ENCODE peak calls at places on chromosomes 7 and 10, in six cellular contexts. T is K562, M is HL-60, O is HepG2, C is GM12878, E is H1. G is an unnamed sample.

GRCh38 chr10:88289342-88289741 is 293.8 kb downstream of the RNLS start:
- DNase-seq in E (no peak), O (no peak), T (no peak), M (no peak), C (no peak), G (no peak)

GRCh38 chr10:102261196-102261595 is 15.9 kb downstream of the GBF1 start:
- DNase-seq in C (no peak), M (no peak), T (no peak), O (no peak), E (no peak), G (no peak)

GRCh38 chr7:151431768-151432311 is 8.1 kb downstream of the CRYGN start:
- DNase-seq in O (no peak), T (no peak), E (no peak), M (no peak), C (no peak), G (no peak)

GRCh38 chr7:120241973-120242372 is 31.0 kb upstream of the KCND2 start:
- DNase-seq in C (no peak), E (no peak), M (no peak), O (no peak), T (no peak), G (no peak)

GRCh38 chr7:26013551-26014083 is 138.4 kb upstream of the NFE2L3 start:
- DNase-seq in M (no peak), E (no peak), T (no peak), C (no peak), O (no peak), G (peak; percentile 22)

GRCh38 chr7:94314526-94314925 is 80.2 kb upstream of the COL1A2 start:
- DNase-seq in C (no peak), T (no peak), E (no peak), O (no peak), M (no peak), G (no peak)

GRCh38 chr10:133182190-133182589 is 22.2 kb downstream of the KNDC1 start:
- DNase-seq in C (no peak), M (no peak), T (no peak), E (no peak), O (no peak), G (no peak)

GRCh38 chr7:2807846-2808772 is 36.0 kb downstream of the GNA12 start:
- DNase-seq in E (no peak), O (no peak), C (no peak), T (no peak), M (no peak), G (no peak)

GRCh38 chr10:103659674-103660363 is 166.3 kb downstream of the NEURL1 start:
- DNase-seq in M (peak; percentile 58), E (no peak), T (no peak), C (no peak), O (peak; percentile 75), G (no peak)

GRCh38 chr7:44415047-44415446 is 75.4 kb downstream of the NUDCD3 start:
- DNase-seq in M (no peak), O (no peak), E (no peak), T (no peak), C (no peak), G (no peak)

GRCh38 chr7:155009570-155010157 is 6.7 kb upstream of the PAXIP1 start:
- DNase-seq in C (no peak), E (no peak), M (no peak), T (peak; percentile 47), O (peak; percentile 18), G (peak; percentile 37)

GRCh38 chr10:71220689-71221540 is 8.5 kb downstream of the UNC5B start:
- DNase-seq in O (no peak), E (no peak), T (no peak), C (no peak), M (no peak), G (no peak)

GRCh38 chr7:148919859-148920258 is 35.8 kb upstream of the EZH2 start:
- DNase-seq in O (no peak), M (no peak), C (no peak), E (no peak), T (no peak), G (no peak)

GRCh38 chr7:149220534-149220933 is 18.9 kb upstream of the ZNF212 start:
- DNase-seq in E (no peak), M (no peak), C (no peak), O (no peak), T (no peak), G (peak; percentile 51)

GRCh38 chr7:157000047-157000726 is 10.3 kb downstream of the MNX1 start:
- DNase-seq in E (peak; percentile 66), M (no peak), C (no peak), T (peak; percentile 76), O (no peak), G (peak; percentile 58)

DNA sequence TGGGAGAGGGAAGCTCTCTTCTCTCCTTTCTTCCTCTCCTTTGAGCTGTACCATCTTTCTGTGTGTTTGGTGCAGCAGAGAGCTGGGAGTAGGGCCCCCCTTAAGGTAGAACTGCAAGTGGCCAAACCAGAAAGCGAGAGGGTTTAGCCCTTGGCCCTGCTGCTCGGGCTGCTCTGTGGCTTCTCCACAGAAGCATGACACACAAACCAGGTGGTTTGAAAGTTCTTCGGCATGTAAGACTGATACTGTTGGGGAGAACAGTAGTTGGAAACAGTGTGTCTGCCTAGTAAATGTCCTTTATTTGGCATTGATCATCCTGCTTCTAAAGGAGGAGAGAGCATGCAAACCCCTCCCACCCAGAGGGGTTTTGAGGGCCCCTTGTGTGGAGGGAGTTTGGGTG is 277.8 kb downstream of the CELF2 start:
- DNase-seq in M (no peak), T (no peak), E (no peak), C (no peak), O (no peak), G (no peak)
- TF ChIP-seq GABPA in M (no peak), T (no peak), E (no peak), C (no peak), O (no peak), G (no peak)

GRCh38 chr10:26491276-26491675 is 53.1 kb downstream of the APBB1IP start:
- DNase-seq in M (no peak), T (no peak), C (no peak), E (no peak), O (no peak), G (no peak)

GRCh38 chr10:26486985-26487850 is 49.1 kb downstream of the APBB1IP start:
- DNase-seq in E (no peak), O (peak; percentile 3), M (no peak), C (peak; percentile 79), T (no peak), G (no peak)

GRCh38 chr10:26489081-26489480 is 50.9 kb downstream of the APBB1IP start:
- DNase-seq in O (no peak), E (no peak), T (no peak), C (no peak), M (no peak), G (no peak)

GRCh38 chr10:26486304-26486703 is 48.2 kb downstream of the APBB1IP start:
- DNase-seq in M (no peak), E (no peak), O (no peak), T (no peak), C (no peak), G (no peak)

GRCh38 chr10:26488344-26488743 is 50.2 kb downstream of the APBB1IP start:
- DNase-seq in T (no peak), C (no peak), O (no peak), M (no peak), E (no peak), G (no peak)
- TF ChIP-seq GABPA in T (no peak), C (no peak), O (no peak), M (no peak), E (no peak), G (no peak)

DNA sequence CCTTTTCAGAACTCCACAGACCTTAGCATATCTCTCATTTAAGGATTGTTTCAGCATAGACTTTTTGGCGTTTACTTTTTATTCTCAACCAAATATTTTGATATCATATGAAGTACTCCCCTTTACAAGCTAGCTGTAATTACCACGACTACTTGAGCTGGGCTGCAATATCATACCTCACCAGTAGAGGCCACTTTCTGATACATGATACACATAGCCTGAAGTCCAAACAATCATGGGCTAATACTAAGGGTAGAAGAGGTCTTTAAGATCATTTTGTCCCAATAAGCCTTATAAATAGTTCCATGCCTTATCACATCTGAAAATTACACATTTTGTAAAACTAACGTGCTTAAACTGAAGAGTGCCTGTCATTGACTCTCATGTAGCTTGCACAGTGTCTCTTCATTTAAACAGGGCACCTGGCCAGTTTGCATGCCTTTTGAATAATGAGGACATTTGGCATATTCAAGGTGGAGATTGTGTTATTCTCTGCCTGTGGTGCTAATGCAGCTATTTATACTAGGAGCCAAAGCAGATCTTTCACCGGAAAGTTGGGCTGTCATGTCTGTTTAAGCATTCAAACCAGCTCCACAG is 403.7 kb upstream of the ZMIZ1 start:
- DNase-seq in M (peak; percentile 10), O (no peak), E (peak; percentile 51), T (peak; percentile 63), C (no peak), G (no peak)
- TF ChIP-seq GABPA in M (no peak), O (no peak), E (no peak), T (no peak), C (no peak), G (no peak)

DNA sequence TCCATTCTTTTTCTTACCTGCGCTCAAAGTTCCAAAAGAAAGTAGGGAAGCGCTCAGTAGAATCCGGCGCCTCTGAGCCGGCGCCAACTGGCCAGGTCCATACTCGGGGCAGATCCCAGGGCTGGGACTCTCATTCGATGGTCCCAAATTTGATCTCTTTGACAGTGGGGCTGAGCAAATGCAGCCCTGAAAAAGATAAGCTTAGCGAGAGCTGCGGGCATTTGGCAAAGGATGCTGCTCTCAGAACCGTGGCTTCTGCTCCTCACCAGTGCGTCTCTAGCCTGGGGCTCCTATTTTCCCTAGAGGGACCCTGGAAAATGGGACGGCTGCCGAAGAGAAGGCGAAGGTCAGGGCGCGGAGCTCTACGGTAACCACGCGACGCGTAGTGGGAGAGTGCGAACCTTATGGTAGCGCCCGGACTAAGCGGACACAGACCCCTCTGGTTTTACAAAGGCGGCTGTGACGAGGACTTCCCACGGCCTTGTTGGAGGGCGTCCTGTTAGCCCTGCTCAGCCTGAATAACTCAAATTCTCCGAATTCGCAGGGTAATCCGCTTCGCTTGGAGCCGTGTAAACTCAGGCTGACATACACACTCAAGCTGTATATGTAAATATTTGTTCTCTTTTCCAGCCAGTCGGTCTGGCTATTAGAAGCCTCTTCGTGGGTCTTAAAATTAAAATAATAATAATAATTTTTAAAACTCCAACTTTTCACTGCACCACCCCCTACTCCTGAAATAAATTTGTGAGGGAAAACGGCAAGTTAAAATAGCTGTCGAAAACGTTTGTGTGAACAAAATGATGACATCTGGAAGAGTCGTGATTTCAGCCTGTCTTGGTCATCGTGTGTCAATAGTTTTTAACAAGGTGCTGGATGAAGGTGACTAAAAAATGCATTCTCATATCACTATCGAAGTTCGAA is 856 bp upstream of the TBX20 start:
- DNase-seq in O (no peak), E (peak; percentile 52), M (no peak), T (no peak), C (no peak), G (no peak)
- TF ChIP-seq GABPA in O (no peak), E (no peak), M (no peak), T (no peak), C (no peak), G (no peak)

GRCh38 chr7:19178595-19178994 is 33.4 kb upstream of the FERD3L start:
- DNase-seq in M (no peak), E (no peak), O (no peak), C (no peak), T (no peak), G (no peak)
- TF ChIP-seq GABPA in M (no peak), E (no peak), O (no peak), C (no peak), T (no peak), G (no peak)

GRCh38 chr7:29748286-29749099 is 57.8 kb upstream of the WIPF3 start:
- DNase-seq in E (no peak), C (no peak), O (peak; percentile 38), M (no peak), T (no peak), G (peak; percentile 24)
- TF ChIP-seq GABPA in E (no peak), C (no peak), O (no peak), M (no peak), T (no peak), G (no peak)

G was measured in SK-N-SH.